ENCODE peak calls at places on chromosome 6, in four cellular contexts. E is HepG2, F is K562, D is GM12878. V is an unnamed sample.

GRCh38 chr6:98941319-98941718 is 6.4 kb downstream of the FBXL4 start:
- DNase-seq in E (no peak), F (no peak), D (no peak), V (no peak)

GRCh38 chr6:144659735-144660246 is 374.7 kb downstream of the UTRN start:
- DNase-seq in E (no peak), F (no peak), D (no peak), V (no peak)

GRCh38 chr6:7200598-7201443 is 93.1 kb downstream of the RREB1 start:
- DNase-seq in E (peak; percentile 89), F (peak; percentile 59), D (no peak), V (no peak)

GRCh38 chr6:122804962-122805499 is 16.0 kb downstream of the SMPDL3A start:
- DNase-seq in E (no peak), F (no peak), D (no peak), V (no peak)

GRCh38 chr6:140774080-140774505 is 1358.6 kb upstream of the GJE1 start:
- DNase-seq in E (no peak), F (no peak), D (peak; percentile 30), V (peak; percentile 9)

GRCh38 chr6:111691345-111692225 is 85.9 kb upstream of the TRAF3IP2 start:
- DNase-seq in E (no peak), F (no peak), D (no peak), V (no peak)

GRCh38 chr6:33191383-33192104 is 723 bp downstream of the COL11A2 start:
- DNase-seq in E (no peak), F (no peak), D (no peak), V (no peak)

GRCh38 chr6:31149827-31150447 is 7.7 kb downstream of the CCHCR1 start:
- DNase-seq in E (no peak), F (no peak), D (no peak), V (no peak)

GRCh38 chr6:138647006-138647405 is 126.6 kb upstream of the CCDC28A start:
- DNase-seq in E (no peak), F (no peak), D (no peak), V (no peak)

GRCh38 chr6:43386492-43386891 is 17.0 kb upstream of the ZNF318 start:
- DNase-seq in E (peak; percentile 21), F (no peak), D (no peak), V (no peak)

GRCh38 chr6:168089186-168090063 is 10.4 kb upstream of the FRMD1 start:
- DNase-seq in E (no peak), F (no peak), D (no peak), V (peak; percentile 46)

GRCh38 chr6:33988121-33989015 is 157.5 kb downstream of the GRM4 start:
- DNase-seq in E (peak; percentile 96), F (no peak), D (no peak), V (no peak)

DNA sequence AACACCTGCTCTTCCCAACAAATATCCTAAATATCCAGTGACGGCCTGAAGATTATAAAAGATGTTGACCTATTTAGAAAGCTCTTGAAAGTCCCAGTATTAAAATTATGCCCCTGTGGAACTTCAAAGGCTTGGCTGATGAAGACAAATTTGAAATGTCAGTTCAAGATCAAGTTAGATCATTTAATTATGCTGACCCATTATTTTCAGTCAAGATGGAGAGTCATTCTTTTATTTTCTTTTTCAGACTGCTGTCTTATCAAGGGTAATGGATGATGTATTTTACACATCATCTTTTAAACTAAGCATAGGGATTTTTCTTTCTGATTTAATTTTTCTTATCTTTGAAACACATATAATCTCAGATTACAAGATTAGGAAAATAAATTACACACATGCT is 123.9 kb downstream of the RCAN2 start:
- DNase-seq in E (no peak), F (no peak), D (no peak), V (no peak)
- TF ChIP-seq SP1 in E (no peak), F (no peak), D (no peak), V (no peak)

GRCh38 chr6:124798942-124799496 is 163.2 kb upstream of the RNF217 start:
- DNase-seq in E (no peak), F (no peak), D (no peak), V (no peak)
- TF ChIP-seq FOXM1 in E (no peak), F (no peak), D (no peak), V (no peak)

GRCh38 chr6:119533603-119534279 is 184.2 kb upstream of the MAN1A1 start:
- DNase-seq in E (no peak), F (no peak), D (peak; percentile 21), V (no peak)

GRCh38 chr6:119539066-119539746 is 189.6 kb upstream of the MAN1A1 start:
- DNase-seq in E (no peak), F (no peak), D (no peak), V (no peak)

GRCh38 chr6:119540417-119540816 is 190.9 kb upstream of the MAN1A1 start:
- DNase-seq in E (no peak), F (no peak), D (no peak), V (no peak)

GRCh38 chr6:119536666-119537065 is 187.1 kb upstream of the MAN1A1 start:
- DNase-seq in E (no peak), F (no peak), D (no peak), V (no peak)

GRCh38 chr6:119535332-119535731 is 185.8 kb upstream of the MAN1A1 start:
- DNase-seq in E (no peak), F (peak; percentile 62), D (peak; percentile 39), V (no peak)
- TF ChIP-seq SP1 in E (no peak), F (no peak), D (no peak), V (no peak)

GRCh38 chr6:169529931-169530761 is 171.7 kb downstream of the WDR27 start:
- DNase-seq in E (no peak), F (no peak), D (no peak), V (no peak)
- TF ChIP-seq FOXM1 in E (no peak), F (no peak), D (no peak), V (no peak)

GRCh38 chr6:67875877-67876383 is 759.2 kb upstream of the ADGRB3 start:
- DNase-seq in E (no peak), F (peak; percentile 37), D (no peak), V (no peak)
- TF ChIP-seq SP1 in E (no peak), F (no peak), D (no peak), V (no peak)

GRCh38 chr6:125745281-125746018 is 4.0 kb upstream of the HEY2 start:
- DNase-seq in E (no peak), F (no peak), D (no peak), V (no peak)
- TF ChIP-seq FOXM1 in E (no peak), F (no peak), D (no peak), V (no peak)

GRCh38 chr6:165404703-165405102 is 95.3 kb upstream of the C6orf118 start:
- DNase-seq in E (no peak), F (no peak), D (no peak), V (no peak)
- TF ChIP-seq SP1 in E (no peak), F (no peak), D (no peak), V (no peak)

GRCh38 chr6:28537065-28537464 is 11.4 kb downstream of the GPX5 start:
- DNase-seq in E (no peak), F (no peak), D (no peak), V (no peak)
- TF ChIP-seq FOXM1 in E (no peak), F (no peak), D (no peak), V (no peak)

GRCh38 chr6:157714153-157714490 is 108.9 kb upstream of the SNX9 start:
- DNase-seq in E (no peak), F (no peak), D (no peak), V (no peak)
- TF ChIP-seq SP1 in E (no peak), F (no peak), D (no peak), V (no peak)

GRCh38 chr6:156009656-156010055 is 554.0 kb upstream of the NOX3 start:
- DNase-seq in E (no peak), F (no peak), D (no peak), V (no peak)

GRCh38 chr6:156016186-156016976 is 560.7 kb upstream of the NOX3 start:
- DNase-seq in E (no peak), F (no peak), D (no peak), V (no peak)

GRCh38 chr6:156017838-156018237 is 562.2 kb upstream of the NOX3 start:
- DNase-seq in E (no peak), F (no peak), D (no peak), V (no peak)

GRCh38 chr6:156013155-156013554 is 557.5 kb upstream of the NOX3 start:
- DNase-seq in E (no peak), F (no peak), D (no peak), V (no peak)
- TF ChIP-seq FOXM1 in E (no peak), F (no peak), D (no peak), V (no peak)

V was measured in HEK293T.